ENCODE peak calls at places on chromosomes 13 and 19, in four cellular contexts. V, F, S and G are unnamed samples.

GRCh38 chr13:99124695-99125334 is 75.8 kb upstream of the UBAC2 start:
- DNase-seq in S (no peak), F (peak), V (peak), G (no peak)

GRCh38 chr19:21149877-21150276 is 8.0 kb downstream of the ZNF431 start:
- DNase-seq in S (no peak), F (no peak), V (no peak), G (no peak)

GRCh38 chr13:97030705-97031452 is 36.6 kb upstream of the OXGR1 start:
- DNase-seq in F (peak), S (peak), V (no peak), G (peak)

GRCh38 chr19:33405491-33406461 is 32.3 kb downstream of the CEBPG start:
- DNase-seq in S (no peak), V (no peak), F (no peak), G (no peak)

GRCh38 chr19:52453324-52454094 is at the start of gene ZNF578:
- DNase-seq in S (no peak), V (no peak), F (peak), G (no peak)

GRCh38 chr13:112053744-112054615 is 13.0 kb upstream of the SOX1 start:
- DNase-seq in V (no peak), S (no peak), F (no peak), G (no peak)

GRCh38 chr19:12872941-12873890 is 8.0 kb downstream of the DNASE2 start:
- DNase-seq in S (peak), V (no peak), F (peak), G (peak)

GRCh38 chr19:39826311-39826945 is 7.5 kb downstream of the DYRK1B start:
- DNase-seq in F (no peak), V (no peak), S (no peak), G (no peak)

DNA sequence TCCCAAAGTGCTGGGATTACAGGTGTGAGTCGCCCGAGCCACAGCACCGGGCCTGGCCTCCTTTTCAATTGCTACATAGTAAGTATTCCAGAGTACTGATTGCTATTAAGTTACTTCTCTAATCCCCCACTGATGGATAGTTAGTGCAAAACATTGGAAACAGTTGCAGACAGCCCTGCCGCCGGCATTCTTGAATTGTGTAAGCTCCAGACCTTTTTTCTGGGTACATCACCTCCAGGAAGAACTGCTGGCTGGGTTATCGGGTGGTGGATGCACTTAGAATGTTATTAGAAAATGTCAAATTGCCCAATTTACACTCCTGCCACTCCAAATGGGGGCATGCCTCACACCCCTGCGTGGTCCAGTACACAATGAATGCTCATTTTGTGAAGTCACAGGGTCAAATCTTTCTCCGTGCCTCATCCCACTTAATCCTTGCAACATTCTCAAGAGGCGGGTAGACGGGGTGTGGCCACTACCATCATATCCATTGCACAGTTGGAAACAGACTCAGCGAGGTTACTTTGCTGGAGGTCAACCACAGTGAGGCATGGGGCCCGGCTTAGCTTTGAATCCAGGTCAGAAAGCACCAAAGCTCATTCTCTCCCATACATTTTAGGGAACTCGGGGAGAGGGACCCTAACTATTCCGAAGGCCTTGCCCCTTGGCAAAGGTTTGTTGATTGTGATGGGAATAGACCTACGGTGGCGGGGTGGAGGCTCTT is 1.0 kb upstream of the KDM4B start:
- DNase-seq in V (no peak), S (no peak), F (no peak), G (no peak)
- TF ChIP-seq FOXK2 in V (no peak), S (no peak), F (no peak), G (no peak)

GRCh38 chr19:46191356-46191755 is 38.2 kb upstream of the IGFL1 start:
- DNase-seq in F (no peak), V (no peak), S (no peak), G (no peak)

GRCh38 chr19:46193678-46194077 is 35.9 kb upstream of the IGFL1 start:
- DNase-seq in F (peak), S (no peak), V (no peak), G (no peak)

GRCh38 chr19:46195104-46195503 is 34.4 kb upstream of the IGFL1 start:
- DNase-seq in V (no peak), F (no peak), S (no peak), G (no peak)

GRCh38 chr19:46191972-46192371 is 37.6 kb upstream of the IGFL1 start:
- DNase-seq in S (no peak), F (no peak), V (no peak), G (no peak)

GRCh38 chr19:46192990-46193650 is 36.4 kb upstream of the IGFL1 start:
- DNase-seq in F (peak), S (peak), V (no peak), G (peak)
- TF ChIP-seq FOXK2 in F (peak), S (no peak), V (no peak), G (no peak)

GRCh38 chr19:15641901-15642491 is 1.3 kb downstream of the CYP4F3 start:
- DNase-seq in F (no peak), S (no peak), V (no peak), G (no peak)
- TF ChIP-seq FOXK2 in F (no peak), S (no peak), V (no peak), G (no peak)

DNA sequence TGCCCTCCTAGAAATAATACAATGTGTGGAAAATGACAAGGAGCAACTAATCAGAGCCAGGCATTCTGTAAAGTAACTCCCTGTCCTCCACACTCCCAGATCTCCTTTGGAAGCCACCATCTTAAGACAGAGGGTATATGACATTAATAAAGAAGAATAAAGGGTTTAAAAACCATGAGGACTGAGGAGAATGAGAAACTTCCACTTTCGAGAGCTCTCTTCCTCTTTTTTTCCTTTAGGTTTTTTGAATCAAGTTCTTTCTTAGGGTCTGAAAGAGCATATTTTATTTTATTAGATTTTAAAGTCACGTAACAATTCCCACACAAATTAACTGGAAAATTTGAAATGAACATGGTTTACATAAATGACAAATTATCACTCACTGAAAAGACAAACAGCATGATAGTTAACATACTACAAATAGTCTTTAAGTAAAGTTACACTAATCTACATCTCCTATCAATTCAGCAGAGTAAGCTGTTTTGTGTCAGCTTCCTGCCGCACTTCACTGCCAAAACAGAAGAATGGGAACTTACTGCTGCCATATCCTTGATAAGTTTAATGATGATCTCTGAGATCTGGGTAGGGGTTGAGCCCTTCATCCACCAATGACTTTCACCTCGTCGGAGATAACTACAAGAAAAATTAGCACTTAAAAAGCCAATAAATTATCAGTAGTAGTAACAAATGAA is 38.6 kb upstream of the FBXL3 start:
- DNase-seq in V (no peak), F (no peak), S (no peak), G (no peak)
- TF ChIP-seq FOXK2 in V (no peak), F (no peak), S (no peak), G (no peak)

GRCh38 chr19:2168619-2169424 is 5.1 kb downstream of the DOT1L start:
- DNase-seq in V (peak), S (peak), F (peak), G (peak)

GRCh38 chr19:2170987-2171348 is 7.2 kb downstream of the DOT1L start:
- DNase-seq in V (no peak), F (no peak), S (no peak), G (no peak)

GRCh38 chr19:2166741-2167738 is 3.3 kb downstream of the DOT1L start:
- DNase-seq in V (no peak), F (no peak), S (no peak), G (peak)

GRCh38 chr19:2170219-2170618 is 6.5 kb downstream of the DOT1L start:
- DNase-seq in S (no peak), F (no peak), V (no peak), G (no peak)

GRCh38 chr19:2167896-2168618 is 4.3 kb downstream of the DOT1L start:
- DNase-seq in S (no peak), F (peak), V (peak), G (peak)
- TF ChIP-seq FOXK2 in S (no peak), F (no peak), V (no peak), G (no peak)

GRCh38 chr13:43797154-43797553 is 10.4 kb upstream of the ENOX1 start:
- DNase-seq in V (no peak), F (no peak), S (no peak), G (no peak)

GRCh38 chr13:43799191-43799590 is 12.4 kb upstream of the ENOX1 start:
- DNase-seq in S (no peak), V (no peak), F (no peak), G (no peak)

GRCh38 chr13:43802511-43802910 is 15.7 kb upstream of the ENOX1 start:
- DNase-seq in V (no peak), F (no peak), S (no peak), G (no peak)

GRCh38 chr13:43800828-43801227 is 14.1 kb upstream of the ENOX1 start:
- DNase-seq in F (no peak), V (no peak), S (no peak), G (no peak)

GRCh38 chr13:43797869-43798268 is 11.1 kb upstream of the ENOX1 start:
- DNase-seq in F (no peak), V (no peak), S (no peak), G (no peak)
- TF ChIP-seq FOXK2 in F (no peak), V (no peak), S (no peak), G (no peak)

GRCh38 chr13:52344108-52344507 is 61.9 kb downstream of the THSD1 start:
- DNase-seq in F (no peak), V (no peak), S (no peak), G (no peak)
- TF ChIP-seq FOXK2 in F (no peak), V (no peak), S (no peak), G (no peak)

DNA sequence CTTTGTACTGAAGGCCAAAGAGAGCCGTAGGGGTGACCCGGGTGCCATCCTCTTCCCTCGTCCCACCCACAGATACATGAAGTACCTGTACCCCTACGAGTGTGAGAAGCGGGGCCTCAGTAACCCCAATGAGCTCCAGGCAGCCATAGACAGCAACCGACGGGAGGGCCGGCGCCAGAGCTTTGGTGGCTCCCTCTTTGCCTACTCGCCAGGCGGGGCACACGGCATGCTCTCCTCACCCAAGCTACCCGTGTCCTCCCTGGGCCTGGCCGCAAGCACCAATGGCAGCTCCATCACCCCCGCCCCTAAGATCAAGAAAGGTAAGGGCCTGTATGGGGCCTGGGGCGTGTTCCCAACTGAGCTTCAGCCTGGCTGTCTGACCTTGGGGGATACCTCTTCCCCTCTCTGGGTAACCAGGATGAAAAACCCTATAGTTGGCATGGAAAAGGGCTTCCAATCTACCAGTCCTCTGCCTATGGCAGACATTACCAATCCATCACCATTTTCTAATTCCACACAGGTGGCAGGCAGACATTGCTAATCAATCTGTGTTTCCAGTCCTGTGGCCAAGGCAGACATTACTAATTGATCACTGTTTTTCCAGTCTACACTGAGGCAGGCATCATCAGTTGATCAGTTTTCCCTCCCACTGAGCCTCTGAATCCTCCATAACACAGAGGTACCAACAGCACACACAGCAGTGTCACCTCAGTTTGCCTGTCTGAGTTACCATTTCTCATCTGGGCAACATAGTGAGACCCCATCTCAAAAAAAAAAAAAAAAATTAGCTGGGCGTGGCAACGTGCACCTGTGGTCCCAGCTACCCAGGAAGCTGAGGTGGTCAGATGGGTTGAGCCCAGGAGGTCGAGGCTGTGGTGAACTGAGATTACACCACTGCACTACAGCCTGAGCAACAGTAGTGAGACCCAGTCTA is 19.1 kb upstream of the WDR18 start:
- DNase-seq in F (no peak), V (no peak), S (no peak), G (no peak)
- TF ChIP-seq FOXK2 in F (no peak), V (no peak), S (no peak), G (no peak)